ENCODE peak calls at places on chromosomes 13 and 19, in nine cellular contexts. Y is psoas muscle, C is right lobe of liver, K is fibroblast of the aortic adventitia, U is BJ, F is hepatocyte, L is AG04449, Q is osteoblast, H is astrocyte of the cerebellum. O is an unnamed sample.

GRCh38 chr19:39878398-39878797 is 32.2 kb upstream of the FBL start:
- DNase-seq in C (no peak), U (no peak), F (no peak), Y (no peak), K (no peak), L (no peak), Q (peak; percentile 74), H (no peak), O (no peak)

GRCh38 chr13:44576396-44577235 is 486 bp upstream of the TSC22D1 start:
- DNase-seq in F (peak; percentile 57), U (no peak), Q (no peak), Y (peak; percentile 35), H (no peak), C (no peak), K (no peak), L (no peak), O (no peak)

GRCh38 chr19:54432144-54432738 is 16.8 kb upstream of the LENG8 start:
- DNase-seq in Q (peak; percentile 30), U (no peak), L (no peak), C (no peak), K (no peak), Y (no peak), F (no peak), H (no peak), O (no peak)

GRCh38 chr19:38057954-38058690 is 151.1 kb downstream of the SIPA1L3 start:
- DNase-seq in K (no peak), Q (peak; percentile 80), U (no peak), Y (no peak), L (no peak), F (peak; percentile 28), C (peak; percentile 62), H (no peak), O (no peak)

GRCh38 chr19:2729943-2730818 is 9.0 kb upstream of the DIRAS1 start:
- DNase-seq in F (no peak), Q (peak; percentile 79), C (no peak), Y (no peak), H (no peak), K (no peak), L (no peak), U (no peak), O (no peak)

GRCh38 chr13:47252627-47253026 is 355.8 kb upstream of the HTR2A start:
- DNase-seq in C (no peak), L (no peak), Y (no peak), H (no peak), Q (no peak), K (peak; percentile 62), F (no peak), U (no peak), O (no peak)

GRCh38 chr19:3357731-3358391 is 8.5 kb upstream of the NFIC start:
- DNase-seq in Y (no peak), H (no peak), U (no peak), L (no peak), F (no peak), Q (peak; percentile 79), K (no peak), C (no peak), O (no peak)

GRCh38 chr19:4441994-4442845 is 15.4 kb downstream of the UBXN6 start:
- DNase-seq in H (no peak), U (no peak), F (no peak), L (no peak), Y (no peak), Q (peak; percentile 78), C (no peak), K (no peak), O (no peak)

GRCh38 chr19:46904114-46905060 is 43.6 kb downstream of the ARHGAP35 start:
- DNase-seq in U (peak; percentile 82), K (peak; percentile 91), Y (peak; percentile 32), L (peak; percentile 63), F (peak; percentile 38), Q (peak; percentile 91), C (no peak), H (no peak), O (no peak)

GRCh38 chr13:53054569-53054968 is 26.0 kb downstream of the OLFM4 start:
- DNase-seq in H (no peak), U (no peak), Q (no peak), C (no peak), Y (peak; percentile 39), K (no peak), F (no peak), L (no peak), O (no peak)

GRCh38 chr13:73936001-73936400 is 198.2 kb downstream of the KLF12 start:
- DNase-seq in K (peak; percentile 57), Q (no peak), H (no peak), F (no peak), Y (no peak), C (no peak), L (no peak), U (no peak), O (no peak)

GRCh38 chr19:50500060-50500752 is 10.8 kb downstream of the JOSD2 start:
- DNase-seq in Y (peak; percentile 83), F (peak; percentile 59), C (peak; percentile 42), H (no peak), L (no peak), Q (no peak), K (no peak), U (no peak), O (no peak)

GRCh38 chr13:31956944-31957644 is 74.5 kb upstream of the FRY start:
- DNase-seq in Y (no peak), C (no peak), K (peak; percentile 16), H (no peak), F (no peak), U (no peak), Q (no peak), L (no peak), O (no peak)

GRCh38 chr13:31965361-31966066 is 66.1 kb upstream of the FRY start:
- DNase-seq in U (no peak), Q (no peak), C (no peak), Y (no peak), L (no peak), F (peak; percentile 51), K (peak; percentile 56), H (peak; percentile 61), O (peak; percentile 87)

GRCh38 chr13:110507678-110508381 is 53.7 kb downstream of the RAB20 start:
- DNase-seq in U (no peak), K (no peak), Y (no peak), F (peak; percentile 38), L (no peak), H (no peak), Q (peak; percentile 77), C (peak; percentile 91), O (no peak)

GRCh38 chr13:50320297-50320862 is 305.1 kb downstream of the KCNRG start:
- DNase-seq in H (peak; percentile 3), Q (no peak), L (no peak), F (peak; percentile 38), Y (no peak), C (no peak), U (no peak), K (peak; percentile 62), O (peak; percentile 55)
- H3K4me3 ChIP-seq in H (no peak overlapping the region), Q (no peak overlapping the region), L (no peak overlapping the region), F (no peak overlapping the region), Y (no peak overlapping the region), C (no peak overlapping the region), U (no peak overlapping the region), K (no peak overlapping the region), O (no peak overlapping the region)

GRCh38 chr19:34962281-34962944 is 1.6 kb downstream of the ZNF792 start:
- DNase-seq in Y (no peak), Q (no peak), U (no peak), L (no peak), C (no peak), H (no peak), F (no peak), K (peak; percentile 11), O (no peak)

GRCh38 chr19:34960940-34961679 is 2.9 kb downstream of the ZNF792 start:
- DNase-seq in C (no peak), Q (no peak), Y (no peak), H (no peak), F (no peak), K (no peak), L (no peak), U (no peak), O (no peak)

GRCh38 chr19:34960103-34960805 is 3.8 kb downstream of the ZNF792 start:
- DNase-seq in K (peak; percentile 35), Y (no peak), H (peak; percentile 90), C (no peak), Q (no peak), U (peak; percentile 15), L (no peak), F (no peak), O (no peak)

GRCh38 chr19:34962945-34963530 is 991 bp downstream of the ZNF792 start:
- DNase-seq in U (no peak), H (no peak), K (no peak), C (no peak), L (no peak), Q (peak; percentile 79), F (no peak), Y (no peak), O (no peak)

GRCh38 chr19:34961775-34962174 is 2.3 kb downstream of the ZNF792 start:
- DNase-seq in C (no peak), U (no peak), Y (no peak), H (no peak), Q (no peak), L (no peak), K (no peak), F (no peak), O (no peak)
- H3K4me3 ChIP-seq in C (no peak overlapping the region), U (no peak overlapping the region), Y (peak overlapping the region; percentile 99), H (peak overlapping the region; percentile 78), Q (no peak overlapping the region), L (no peak overlapping the region), K (no peak overlapping the region), F (no peak overlapping the region), O (no peak overlapping the region)

DNA sequence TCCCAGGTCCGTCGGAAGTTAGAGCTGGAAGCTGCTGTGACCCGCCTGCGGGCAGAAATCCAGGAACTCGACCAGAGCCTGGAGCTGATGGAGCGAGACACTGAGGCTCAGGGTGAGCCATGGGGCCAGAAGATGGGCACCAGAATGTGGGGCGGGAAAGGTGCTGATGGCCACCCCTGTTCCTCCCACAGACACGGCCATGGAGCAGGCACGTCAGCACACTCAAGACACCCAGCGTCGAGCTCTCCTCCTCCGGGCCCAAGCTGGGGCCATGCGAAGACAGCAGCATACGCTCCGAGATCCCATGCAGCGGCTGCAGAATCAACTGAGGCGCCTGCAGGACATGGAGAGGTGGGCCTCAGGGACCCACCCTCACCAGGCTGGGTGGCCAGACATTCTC is 2.5 kb downstream of the HAUS5 start:
- DNase-seq in L (no peak), K (no peak), H (no peak), U (no peak), F (no peak), C (no peak), Q (no peak), Y (no peak), O (no peak)
- H3K4me3 ChIP-seq in L (no peak overlapping the region), K (no peak overlapping the region), H (no peak overlapping the region), U (no peak overlapping the region), F (no peak overlapping the region), C (no peak overlapping the region), Q (no peak overlapping the region), Y (no peak overlapping the region), O (no peak overlapping the region)

DNA sequence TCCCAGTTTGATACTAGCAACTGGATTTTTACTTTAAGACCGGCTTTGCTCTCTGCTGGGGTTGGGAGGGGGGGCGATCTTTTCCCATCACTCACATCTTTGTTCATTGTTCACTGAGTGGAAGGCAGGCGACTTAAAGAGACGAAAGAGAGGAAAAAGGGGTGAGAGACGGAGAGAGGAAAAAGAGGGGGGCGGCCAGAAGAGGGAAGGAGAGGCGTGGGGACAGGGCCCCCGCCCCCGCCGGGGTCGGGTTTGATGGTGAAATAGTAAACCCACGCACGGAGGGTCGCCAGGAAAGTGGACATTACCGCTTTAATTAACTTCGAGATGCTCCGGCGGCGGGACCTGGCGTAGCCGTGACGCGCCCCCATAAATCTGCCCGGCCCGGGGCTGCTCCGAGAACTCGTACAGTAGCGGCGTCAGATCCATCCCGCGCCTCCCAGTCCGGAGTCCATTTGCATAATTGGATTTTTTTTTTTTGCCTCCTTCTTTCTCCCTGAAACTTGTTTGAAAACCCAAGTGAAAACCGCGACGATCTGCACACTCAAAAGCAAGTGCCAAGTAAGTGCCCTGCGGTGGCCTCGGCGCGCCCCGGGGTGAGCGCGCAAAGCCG is 144.0 kb upstream of the ZNF536 start:
- DNase-seq in C (no peak), K (no peak), F (peak; percentile 38), L (no peak), Y (no peak), Q (no peak), U (no peak), H (no peak), O (no peak)
- H3K4me3 ChIP-seq in C (peak overlapping the region; percentile 57), K (peak overlapping the region; percentile 54), F (peak overlapping the region; percentile 44), L (peak overlapping the region; percentile 60), Y (peak overlapping the region; percentile 67), Q (peak overlapping the region; percentile 68), U (peak overlapping the region; percentile 57), H (peak overlapping the region; percentile 47), O (peak overlapping the region; percentile 33)

O was measured in epithelial cell of proximal tubule.